ENCODE peak calls at places on chromosomes 5 and 9, in six cellular contexts. One of them, this sample, is unnamed.

GRCh38 chr5:148125641-148126040 is 42.7 kb upstream of the SPINK14 start:
- ATAC-seq in upper lobe of left lung: no peak
- ATAC-seq in HepG2: peak; percentile 54
- ATAC-seq in right lobe of liver: peak; percentile 29
- ATAC-seq in GM12878: peak; percentile 35
- ATAC-seq in heart left ventricle: no peak
- ATAC-seq in this sample: no peak

GRCh38 chr9:87706066-87706739 is 19.7 kb upstream of the CTSL start:
- ATAC-seq in upper lobe of left lung: no peak
- ATAC-seq in HepG2: no peak
- ATAC-seq in right lobe of liver: no peak
- ATAC-seq in GM12878: no peak
- ATAC-seq in heart left ventricle: no peak
- ATAC-seq in this sample: no peak

GRCh38 chr5:143141652-143142051 is 261.8 kb downstream of the NR3C1 start:
- ATAC-seq in upper lobe of left lung: no peak
- ATAC-seq in HepG2: no peak
- ATAC-seq in right lobe of liver: no peak
- ATAC-seq in GM12878: no peak
- ATAC-seq in heart left ventricle: no peak
- ATAC-seq in this sample: no peak

GRCh38 chr5:124370601-124371000 is 375.8 kb downstream of the ZNF608 start:
- ATAC-seq in upper lobe of left lung: no peak
- ATAC-seq in HepG2: no peak
- ATAC-seq in right lobe of liver: no peak
- ATAC-seq in GM12878: no peak
- ATAC-seq in heart left ventricle: no peak
- ATAC-seq in this sample: no peak

GRCh38 chr9:129735546-129735945 is 17.3 kb downstream of the PTGES start:
- ATAC-seq in upper lobe of left lung: no peak
- ATAC-seq in HepG2: no peak
- ATAC-seq in right lobe of liver: no peak
- ATAC-seq in GM12878: no peak
- ATAC-seq in heart left ventricle: no peak
- ATAC-seq in this sample: no peak

GRCh38 chr5:110663525-110663924 is 62.9 kb downstream of the TMEM232 start:
- ATAC-seq in upper lobe of left lung: no peak
- ATAC-seq in HepG2: no peak
- ATAC-seq in right lobe of liver: no peak
- ATAC-seq in GM12878: peak; percentile 88
- ATAC-seq in heart left ventricle: no peak
- ATAC-seq in this sample: no peak

GRCh38 chr5:39167141-39167972 is 52.0 kb downstream of the FYB1 start:
- ATAC-seq in upper lobe of left lung: no peak
- ATAC-seq in HepG2: no peak
- ATAC-seq in right lobe of liver: no peak
- ATAC-seq in GM12878: no peak
- ATAC-seq in heart left ventricle: no peak
- ATAC-seq in this sample: no peak

GRCh38 chr5:40027395-40027794 is 602.6 kb upstream of the DAB2 start:
- ATAC-seq in upper lobe of left lung: no peak
- ATAC-seq in HepG2: no peak
- ATAC-seq in right lobe of liver: no peak
- ATAC-seq in GM12878: no peak
- ATAC-seq in heart left ventricle: no peak
- ATAC-seq in this sample: no peak

GRCh38 chr5:157479166-157479565 is 19.2 kb downstream of the NIPAL4 start:
- ATAC-seq in upper lobe of left lung: no peak
- ATAC-seq in HepG2: peak; percentile 49
- ATAC-seq in right lobe of liver: peak; percentile 9
- ATAC-seq in GM12878: no peak
- ATAC-seq in heart left ventricle: no peak
- ATAC-seq in this sample: no peak

GRCh38 chr5:57710126-57710525 is 227.5 kb upstream of the ACTBL2 start:
- ATAC-seq in upper lobe of left lung: no peak
- ATAC-seq in HepG2: no peak
- ATAC-seq in right lobe of liver: peak; percentile 28
- ATAC-seq in GM12878: no peak
- ATAC-seq in heart left ventricle: no peak
- ATAC-seq in this sample: no peak

GRCh38 chr9:98009437-98009836 is 26.3 kb downstream of the ANP32B start:
- ATAC-seq in upper lobe of left lung: no peak
- ATAC-seq in HepG2: no peak
- ATAC-seq in right lobe of liver: no peak
- ATAC-seq in GM12878: no peak
- ATAC-seq in heart left ventricle: no peak
- ATAC-seq in this sample: no peak

GRCh38 chr5:98813755-98814154 is 40.3 kb downstream of the RGMB start:
- ATAC-seq in upper lobe of left lung: no peak
- ATAC-seq in HepG2: no peak
- ATAC-seq in right lobe of liver: no peak
- ATAC-seq in GM12878: peak; percentile 95
- ATAC-seq in heart left ventricle: no peak
- ATAC-seq in this sample: no peak

DNA sequence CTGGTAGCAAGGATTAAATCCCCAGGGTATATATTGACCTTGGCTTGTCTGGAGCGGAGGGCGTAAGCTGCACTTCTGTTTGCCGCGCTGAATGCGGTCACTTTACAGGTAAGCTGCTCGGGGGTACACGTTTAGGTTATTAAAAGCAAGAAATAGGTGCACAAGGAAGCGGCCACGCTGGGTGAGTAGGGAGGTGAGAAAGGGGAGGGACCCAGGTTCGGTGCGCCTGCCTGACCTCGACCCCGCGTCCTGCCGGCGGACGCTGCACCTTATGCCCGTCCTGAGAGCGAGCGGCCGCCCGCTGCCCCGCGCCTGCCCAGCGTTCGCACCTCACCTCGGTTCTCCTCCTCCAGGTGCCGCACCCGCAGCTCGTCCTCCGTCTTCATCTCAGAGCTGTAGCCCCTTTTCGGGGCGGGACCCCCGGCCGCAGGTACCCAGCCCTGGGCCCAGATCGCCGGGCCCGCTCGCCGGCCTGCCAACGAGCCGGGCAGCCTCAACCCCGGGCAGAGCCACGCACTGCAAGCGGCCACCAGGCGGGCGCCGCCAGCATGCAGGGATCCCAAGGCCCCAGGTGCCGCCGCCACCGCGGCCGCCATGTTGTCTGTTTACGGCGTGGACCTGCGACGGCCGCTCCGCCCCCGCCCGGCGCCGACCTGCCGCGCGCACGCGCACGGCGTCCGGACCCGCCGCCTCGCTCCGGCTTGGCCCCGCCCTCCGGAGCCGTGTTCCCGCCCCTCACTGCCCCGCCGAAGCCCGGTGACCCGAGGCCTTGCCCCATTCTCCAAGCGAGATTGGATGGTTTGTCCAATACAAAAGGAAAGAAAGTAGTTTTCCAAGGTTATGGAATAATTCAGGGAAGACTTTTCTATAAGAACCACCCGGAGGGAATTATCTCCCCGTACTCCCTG is at the start of gene AUH:
- ATAC-seq in upper lobe of left lung: peak; percentile 90
- ATAC-seq in HepG2: peak; percentile 92
- ATAC-seq in right lobe of liver: peak; percentile 97
- ATAC-seq in GM12878: peak; percentile 95
- ATAC-seq in heart left ventricle: peak; percentile 100
- ATAC-seq in this sample: peak; percentile 98
- TF ChIP-seq POLR2A in upper lobe of left lung: no peak
- TF ChIP-seq POLR2A in HepG2: peak; percentile 61
- TF ChIP-seq POLR2A in right lobe of liver: peak; percentile 68
- TF ChIP-seq POLR2A in GM12878: peak; percentile 88
- TF ChIP-seq POLR2A in heart left ventricle: peak; percentile 61
- TF ChIP-seq POLR2A in this sample: peak; percentile 48

DNA sequence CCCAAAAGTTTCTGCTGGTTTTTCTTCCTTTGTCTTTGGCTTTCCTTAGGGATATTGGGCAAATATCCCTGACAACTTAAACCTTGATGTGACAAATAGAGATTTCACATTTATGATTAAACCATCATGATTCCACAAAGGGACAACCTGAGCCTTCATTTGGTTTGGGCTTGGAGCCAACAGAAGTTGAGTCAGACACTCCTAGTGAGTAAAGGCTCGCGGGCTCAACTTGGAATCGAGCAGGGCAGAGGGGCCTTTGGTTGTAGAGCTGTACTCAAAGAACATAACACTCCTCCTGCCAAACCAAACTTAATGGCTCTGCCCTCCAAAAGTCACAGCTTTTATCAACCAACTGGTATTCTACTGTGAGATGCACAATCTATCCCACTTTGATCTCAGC is 290.2 kb upstream of the MAP3K1 start:
- ATAC-seq in upper lobe of left lung: no peak
- ATAC-seq in HepG2: no peak
- ATAC-seq in right lobe of liver: no peak
- ATAC-seq in GM12878: no peak
- ATAC-seq in heart left ventricle: no peak
- ATAC-seq in this sample: no peak
- H3K27ac ChIP-seq in upper lobe of left lung: no peak overlapping the region
- H3K27ac ChIP-seq in HepG2: no peak overlapping the region
- H3K27ac ChIP-seq in right lobe of liver: no peak overlapping the region
- H3K27ac ChIP-seq in GM12878: no peak overlapping the region
- H3K27ac ChIP-seq in heart left ventricle: no peak overlapping the region
- H3K27ac ChIP-seq in this sample: no peak overlapping the region

GRCh38 chr5:175436403-175436802 is 7.6 kb downstream of the DRD1 start:
- ATAC-seq in upper lobe of left lung: no peak
- ATAC-seq in HepG2: no peak
- ATAC-seq in right lobe of liver: no peak
- ATAC-seq in GM12878: no peak
- ATAC-seq in heart left ventricle: no peak
- ATAC-seq in this sample: no peak

GRCh38 chr5:175438234-175438857 is 5.6 kb downstream of the DRD1 start:
- ATAC-seq in upper lobe of left lung: no peak
- ATAC-seq in HepG2: no peak
- ATAC-seq in right lobe of liver: no peak
- ATAC-seq in GM12878: no peak
- ATAC-seq in heart left ventricle: no peak
- ATAC-seq in this sample: no peak

DNA sequence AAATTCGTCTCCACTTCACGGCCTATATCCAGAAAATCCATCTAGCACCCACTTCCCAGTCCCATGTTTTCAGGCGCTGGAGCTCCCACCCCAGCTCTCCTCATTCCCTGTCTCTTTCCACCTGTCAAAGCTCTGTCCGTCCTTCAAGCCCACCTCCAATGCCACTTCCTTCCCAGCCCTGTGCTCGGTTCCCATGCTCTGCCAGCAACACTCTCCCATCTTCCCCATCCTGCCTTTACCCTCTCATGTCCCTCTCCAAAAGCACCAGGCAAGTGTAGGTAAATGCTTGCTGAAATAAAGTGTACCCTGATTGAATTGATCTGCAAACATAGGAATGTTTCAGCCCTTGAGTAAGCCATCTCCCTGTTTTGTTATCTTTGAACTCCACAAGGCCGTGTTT is 9.2 kb downstream of the DRD1 start:
- ATAC-seq in upper lobe of left lung: no peak
- ATAC-seq in HepG2: no peak
- ATAC-seq in right lobe of liver: no peak
- ATAC-seq in GM12878: no peak
- ATAC-seq in heart left ventricle: no peak
- ATAC-seq in this sample: no peak
- H3K27me3 ChIP-seq in upper lobe of left lung: no peaks in the 10 kb centered on the region
- H3K27me3 ChIP-seq in HepG2: peaks cover 11% of the 10 kb centered on the region
- H3K27me3 ChIP-seq in right lobe of liver: no peaks in the 10 kb centered on the region
- H3K27me3 ChIP-seq in GM12878: no peaks in the 10 kb centered on the region
- H3K27me3 ChIP-seq in heart left ventricle: no peaks in the 10 kb centered on the region
- H3K27me3 ChIP-seq in this sample: peaks cover 10% of the 10 kb centered on the region

DNA sequence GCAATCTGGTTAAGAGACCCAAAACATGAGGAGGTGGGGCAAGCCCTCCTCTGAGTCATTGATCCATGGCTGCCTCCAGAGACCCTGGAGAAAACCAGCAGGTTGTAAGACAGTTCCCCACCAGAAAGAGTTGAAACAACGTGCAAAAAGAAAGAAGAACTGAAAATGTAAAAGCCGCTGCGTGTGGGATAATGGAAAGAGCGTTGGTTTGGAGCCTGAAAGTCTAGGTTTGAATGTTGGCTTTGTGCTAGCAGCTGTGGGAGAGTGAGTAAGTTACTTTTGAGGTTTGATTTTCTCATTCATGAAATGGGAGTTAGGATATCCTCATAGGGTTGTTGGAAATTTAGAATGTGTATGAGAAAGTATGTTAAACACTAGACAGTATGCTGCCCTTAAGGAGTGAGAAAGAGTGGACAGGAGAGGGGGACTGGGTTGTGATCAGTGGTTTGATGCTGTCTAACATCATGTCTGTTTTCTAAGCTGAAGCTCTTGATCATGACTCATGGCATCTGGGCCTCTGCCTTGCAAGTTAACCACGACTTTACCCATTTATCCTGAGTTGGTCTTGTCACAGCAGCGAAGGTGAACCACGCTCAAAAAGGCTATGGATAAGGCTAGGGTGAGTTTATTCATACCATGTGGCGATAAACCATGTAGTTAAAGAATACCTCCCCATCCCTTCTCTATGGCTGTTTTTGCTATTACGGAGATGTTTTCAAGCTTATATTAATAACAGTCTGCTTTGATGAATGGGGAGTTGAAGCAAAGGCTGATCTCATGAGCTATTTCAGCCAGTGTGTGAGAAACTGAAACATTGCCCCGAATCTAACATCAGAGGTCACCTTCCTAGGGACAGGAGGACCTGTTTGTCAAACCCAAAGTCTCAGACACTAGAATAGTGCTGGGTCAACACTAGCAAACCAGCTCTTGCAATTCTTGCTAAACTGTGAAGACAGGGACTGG is 41.3 kb downstream of the ZNF366 start:
- ATAC-seq in upper lobe of left lung: no peak
- ATAC-seq in HepG2: no peak
- ATAC-seq in right lobe of liver: no peak
- ATAC-seq in GM12878: peak; percentile 83
- ATAC-seq in heart left ventricle: peak; percentile 15
- ATAC-seq in this sample: no peak
- TF ChIP-seq POLR2A in upper lobe of left lung: no peak
- TF ChIP-seq POLR2A in HepG2: no peak
- TF ChIP-seq POLR2A in right lobe of liver: no peak
- TF ChIP-seq POLR2A in GM12878: peak; percentile 39
- TF ChIP-seq POLR2A in heart left ventricle: no peak
- TF ChIP-seq POLR2A in this sample: no peak